ENCODE peak calls at places on chromosomes 7 and 10, in five cellular contexts. E is T1000; I is heart left ventricle; S is OCI-LY7; Y is CD4-positive, alpha-beta memory T cell. C is an unnamed sample.

GRCh38 chr7:128893251-128894100 is 17.0 kb downstream of the KCP start:
- DNase-seq in E (no peak), I (no peak), S (no peak), Y (no peak), C (no peak)

GRCh38 chr10:15461353-15462108 is 90.4 kb upstream of the FAM171A1 start:
- DNase-seq in E (peak), I (no peak), S (no peak), Y (no peak), C (no peak)

GRCh38 chr10:61987951-61988379 is 86.5 kb downstream of the ARID5B start:
- DNase-seq in E (no peak), I (no peak), S (peak), Y (peak), C (no peak)

GRCh38 chr7:12765431-12766100 is 78.1 kb downstream of the ARL4A start:
- DNase-seq in E (no peak), I (no peak), S (no peak), Y (no peak), C (no peak)

GRCh38 chr10:5545778-5546710 is 21.3 kb downstream of the CALML3 start:
- DNase-seq in E (peak), I (peak), S (no peak), Y (no peak), C (no peak)

GRCh38 chr7:19508124-19508523 is 200.7 kb downstream of the POLR1F start:
- DNase-seq in E (no peak), I (no peak), S (no peak), Y (no peak), C (no peak)

GRCh38 chr10:121681171-121681752 is 83.0 kb upstream of the FGFR2 start:
- DNase-seq in E (no peak), I (no peak), S (no peak), Y (no peak), C (no peak)

GRCh38 chr7:17370901-17371550 is 72.6 kb downstream of the AHR start:
- DNase-seq in E (no peak), I (no peak), S (no peak), Y (no peak), C (no peak)

GRCh38 chr10:36086976-36087726 is 445.1 kb upstream of the FZD8 start:
- DNase-seq in E (no peak), I (no peak), S (no peak), Y (no peak), C (no peak)

GRCh38 chr10:127012769-127013152 is 107.5 kb downstream of the DOCK1 start:
- DNase-seq in E (no peak), I (peak), S (no peak), Y (no peak), C (no peak)

GRCh38 chr7:70432567-70433001 is 699.4 kb upstream of the GALNT17 start:
- DNase-seq in E (no peak), I (no peak), S (no peak), Y (no peak), C (no peak)

GRCh38 chr10:133140417-133141143 is 19.4 kb upstream of the KNDC1 start:
- DNase-seq in E (no peak), I (peak), S (no peak), Y (no peak), C (no peak)

GRCh38 chr7:55593515-55594318 is 21.4 kb upstream of the VOPP1 start:
- DNase-seq in E (peak), I (peak), S (peak), Y (peak), C (peak)

GRCh38 chr7:2198760-2199159 is 34.0 kb downstream of the MAD1L1 start:
- DNase-seq in E (no peak), I (no peak), S (no peak), Y (no peak), C (no peak)

GRCh38 chr7:77823787-77824186 is 25.2 kb downstream of the PHTF2 start:
- DNase-seq in E (no peak), I (no peak), S (no peak), Y (no peak), C (no peak)

GRCh38 chr10:119803264-119803663 is 69.4 kb downstream of the MCMBP start:
- DNase-seq in E (no peak), I (no peak), S (no peak), Y (no peak), C (no peak)

GRCh38 chr7:75626954-75627353 is 111.8 kb downstream of the HIP1 start:
- DNase-seq in E (no peak), I (no peak), S (no peak), Y (no peak), C (no peak)

GRCh38 chr10:109126016-109126415 is 797.3 kb downstream of the XPNPEP1 start:
- DNase-seq in E (no peak), I (no peak), S (no peak), Y (no peak), C (no peak)

GRCh38 chr7:112383671-112384417 is 66.4 kb upstream of the IFRD1 start:
- DNase-seq in E (no peak), I (no peak), S (peak), Y (no peak), C (peak)

GRCh38 chr7:139711991-139712753 is 65.6 kb downstream of the HIPK2 start:
- DNase-seq in E (no peak), I (no peak), S (no peak), Y (no peak), C (no peak)

GRCh38 chr7:131454538-131454937 is 101.9 kb downstream of the PODXL start:
- DNase-seq in E (no peak), I (no peak), S (no peak), Y (no peak), C (no peak)

GRCh38 chr7:102916881-102917280 is 4.1 kb downstream of the LRRC17 start:
- DNase-seq in E (no peak), I (no peak), S (no peak), Y (no peak), C (no peak)

GRCh38 chr10:28503114-28503513 is 29.8 kb upstream of the WAC start:
- DNase-seq in E (no peak), I (no peak), S (no peak), Y (no peak), C (no peak)

GRCh38 chr7:135960709-135961451 is 16.3 kb downstream of the MTPN start:
- DNase-seq in E (no peak), I (no peak), S (no peak), Y (no peak), C (no peak)

GRCh38 chr10:62502995-62503613 is 128.9 kb downstream of the ZNF365 start:
- DNase-seq in E (no peak), I (no peak), S (no peak), Y (no peak), C (no peak)

GRCh38 chr10:132632091-132632561 is 94.5 kb downstream of the INPP5A start:
- DNase-seq in E (no peak), I (peak), S (no peak), Y (no peak), C (no peak)

GRCh38 chr7:22866965-22867364 is 44.3 kb upstream of the TOMM7 start:
- DNase-seq in E (no peak), I (no peak), S (no peak), Y (no peak), C (no peak)

GRCh38 chr10:11082551-11082950 is 64.9 kb downstream of the CELF2 start:
- DNase-seq in E (no peak), I (no peak), S (no peak), Y (no peak), C (no peak)

GRCh38 chr7:138975343-138976104 is 5.7 kb downstream of the KIAA1549 start:
- DNase-seq in E (no peak), I (no peak), S (no peak), Y (no peak), C (no peak)

GRCh38 chr10:118950190-118950658 is 79.3 kb upstream of the NANOS1 start:
- DNase-seq in E (no peak), I (no peak), S (no peak), Y (no peak), C (no peak)

GRCh38 chr10:47372726-47373125 is 11.4 kb downstream of the ZNF488 start:
- DNase-seq in E (no peak), I (peak), S (no peak), Y (no peak), C (no peak)

GRCh38 chr10:126407831-126408230 is 19.6 kb upstream of the ADAM12 start:
- DNase-seq in E (peak), I (no peak), S (no peak), Y (no peak), C (no peak)

GRCh38 chr7:66315192-66315591 is 110.1 kb downstream of the TPST1 start:
- DNase-seq in E (no peak), I (no peak), S (no peak), Y (no peak), C (no peak)

GRCh38 chr7:20834656-20835055 is 48.0 kb upstream of the SP8 start:
- DNase-seq in E (no peak), I (no peak), S (no peak), Y (no peak), C (no peak)

GRCh38 chr7:74329225-74329624 is 40.0 kb downstream of the CLIP2 start:
- DNase-seq in E (no peak), I (no peak), S (no peak), Y (no peak), C (no peak)

GRCh38 chr10:97333601-97334369 is 744 bp downstream of the FRAT2 start:
- DNase-seq in E (no peak), I (peak), S (peak), Y (peak), C (no peak)

GRCh38 chr10:81414038-81414437 is 461.0 kb upstream of the NRG3 start:
- DNase-seq in E (no peak), I (no peak), S (no peak), Y (no peak), C (no peak)

GRCh38 chr7:50978633-50979215 is 196.0 kb upstream of the GRB10 start:
- DNase-seq in E (no peak), I (no peak), S (no peak), Y (no peak), C (no peak)

C was measured in Jurkat, Clone E6-1.